ENCODE peak calls at places on chromosomes 7 and 10, in seven cellular contexts. X is GM12865, T is SK-N-SH, C is hepatocyte, L is mucosa of descending colon, I is fibroblast of lung, Y is lower lobe of right lung. F is an unnamed sample.

GRCh38 chr10:73439605-73440298 is 6.4 kb upstream of the MSS51 start:
- DNase-seq in I (peak), L (no peak), Y (no peak), T (no peak), X (no peak), C (no peak), F (no peak)

GRCh38 chr7:98949336-98950044 is 71.2 kb downstream of the TRRAP start:
- DNase-seq in T (no peak), I (no peak), C (no peak), X (no peak), Y (no peak), L (no peak), F (no peak)

GRCh38 chr10:59991661-59992060 is 85.3 kb upstream of the CCDC6 start:
- DNase-seq in X (peak), L (peak), T (no peak), I (peak), C (peak), Y (peak), F (peak)

GRCh38 chr7:43470110-43470509 is 112.8 kb upstream of the STK17A start:
- DNase-seq in L (no peak), I (no peak), X (no peak), C (no peak), T (no peak), Y (no peak), F (no peak)

GRCh38 chr10:93495654-93496321 is 624 bp upstream of the CEP55 start:
- DNase-seq in I (no peak), Y (no peak), C (peak), L (peak), T (peak), X (peak), F (peak)

GRCh38 chr7:7793921-7794320 is 75.5 kb upstream of the RPA3 start:
- DNase-seq in I (no peak), T (no peak), X (no peak), Y (no peak), L (no peak), C (no peak), F (no peak)

GRCh38 chr7:155963356-155963755 is 151.1 kb upstream of the SHH start:
- DNase-seq in Y (no peak), T (no peak), C (no peak), L (no peak), I (no peak), X (no peak), F (no peak)

GRCh38 chr10:62027841-62028501 is 126.5 kb downstream of the ARID5B start:
- DNase-seq in Y (no peak), L (no peak), T (no peak), I (no peak), X (no peak), C (peak), F (no peak)

GRCh38 chr7:111357691-111358090 is 204.6 kb downstream of the IMMP2L start:
- DNase-seq in Y (no peak), L (peak), C (no peak), X (no peak), I (peak), T (no peak), F (no peak)

GRCh38 chr7:10934292-10934691 is 39.4 kb upstream of the PHF14 start:
- DNase-seq in T (no peak), L (no peak), Y (no peak), X (no peak), C (no peak), I (peak), F (no peak)

GRCh38 chr7:10939911-10940747 is 33.5 kb upstream of the PHF14 start:
- DNase-seq in I (peak), Y (peak), T (peak), X (peak), C (peak), L (peak), F (peak)

GRCh38 chr7:10940748-10941358 is 32.8 kb upstream of the PHF14 start:
- DNase-seq in X (peak), I (no peak), T (peak), Y (no peak), C (peak), L (peak), F (no peak)

GRCh38 chr7:10939237-10939910 is 34.3 kb upstream of the PHF14 start:
- DNase-seq in I (no peak), Y (no peak), L (no peak), C (no peak), T (no peak), X (no peak), F (no peak)
- TF ChIP-seq CTCF in I (no peak), Y (no peak), L (no peak), C (no peak), T (no peak), X (no peak), F (no peak)

DNA sequence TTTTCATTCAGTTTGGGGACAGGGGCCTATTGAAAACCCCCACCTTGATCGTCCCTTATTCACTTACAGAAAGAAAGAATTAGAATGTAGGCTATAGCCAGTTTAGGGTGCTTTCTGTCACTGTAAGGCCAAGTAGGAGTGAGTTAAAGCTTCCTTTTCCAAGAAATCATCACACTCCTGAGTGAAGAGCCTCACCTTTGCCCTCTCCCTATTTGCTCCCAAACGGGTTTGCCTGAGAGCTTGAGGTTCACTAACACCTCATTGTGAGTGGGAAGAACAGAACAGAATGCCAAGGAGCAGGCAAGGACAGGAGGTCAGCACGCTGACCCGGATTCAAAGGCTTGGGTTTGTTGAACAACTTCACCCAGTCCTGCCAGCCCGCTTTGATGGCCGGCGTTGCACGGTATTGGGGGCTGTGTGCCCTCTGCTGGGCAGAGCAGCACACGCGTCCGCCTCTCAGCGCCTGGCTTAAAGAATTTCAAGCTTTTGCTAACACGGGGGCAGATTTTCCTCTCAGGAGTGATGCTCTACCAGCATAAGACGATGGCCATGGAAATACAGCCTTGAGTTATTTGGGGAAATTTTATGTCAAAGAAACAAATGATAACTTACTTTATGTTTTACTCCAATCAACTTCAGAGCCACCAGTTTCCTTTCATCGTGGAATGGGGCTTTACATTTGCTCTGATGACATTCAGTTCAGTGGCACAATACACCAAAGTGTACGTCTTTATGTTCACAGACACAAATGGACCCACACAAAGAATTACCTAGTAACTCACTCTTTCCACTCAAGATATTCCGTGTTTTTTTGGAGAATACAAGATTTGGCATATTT is 470.0 kb downstream of the SUGCT start:
- DNase-seq in T (peak), X (peak), C (peak), I (peak), Y (peak), L (peak), F (peak)
- TF ChIP-seq CTCF in T (peak), X (peak), C (peak), I (peak), Y (peak), L (peak), F (peak)

GRCh38 chr10:82377608-82378007 is 502.6 kb downstream of the NRG3 start:
- DNase-seq in T (no peak), C (peak), L (peak), I (peak), Y (no peak), X (peak), F (peak)
- TF ChIP-seq CTCF in T (peak), C (peak), L (no peak), I (no peak), Y (peak), X (no peak), F (peak)

GRCh38 chr10:13844651-13845050 is 257.9 kb downstream of the PRPF18 start:
- DNase-seq in I (peak), X (no peak), L (no peak), C (no peak), T (no peak), Y (no peak), F (no peak)
- TF ChIP-seq CTCF in I (no peak), X (no peak), L (no peak), C (no peak), T (no peak), Y (no peak), F (no peak)

DNA sequence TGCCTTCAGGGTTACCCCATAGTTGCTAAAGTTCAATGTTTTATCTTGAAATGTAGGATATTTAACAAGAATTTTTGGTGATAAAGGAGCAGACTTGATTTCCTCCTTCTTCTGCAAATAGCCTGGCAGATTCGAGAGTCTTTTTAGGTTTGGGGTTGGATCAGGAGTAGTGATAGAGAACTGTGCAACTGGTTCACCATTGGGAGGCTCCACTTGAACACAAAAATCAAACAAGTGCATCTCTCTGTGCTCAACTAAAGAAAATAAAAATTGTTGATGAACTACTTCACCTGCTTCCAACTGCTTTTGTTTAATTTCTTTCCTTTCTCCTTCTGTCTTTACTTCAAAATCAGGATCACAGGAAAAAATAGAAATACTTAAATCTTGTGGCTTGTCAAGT is 58.5 kb downstream of the MACC1 start:
- DNase-seq in C (no peak), T (no peak), L (peak), X (peak), Y (no peak), I (no peak), F (no peak)
- TF ChIP-seq CTCF in C (peak), T (peak), L (no peak), X (peak), Y (peak), I (peak), F (no peak)

DNA sequence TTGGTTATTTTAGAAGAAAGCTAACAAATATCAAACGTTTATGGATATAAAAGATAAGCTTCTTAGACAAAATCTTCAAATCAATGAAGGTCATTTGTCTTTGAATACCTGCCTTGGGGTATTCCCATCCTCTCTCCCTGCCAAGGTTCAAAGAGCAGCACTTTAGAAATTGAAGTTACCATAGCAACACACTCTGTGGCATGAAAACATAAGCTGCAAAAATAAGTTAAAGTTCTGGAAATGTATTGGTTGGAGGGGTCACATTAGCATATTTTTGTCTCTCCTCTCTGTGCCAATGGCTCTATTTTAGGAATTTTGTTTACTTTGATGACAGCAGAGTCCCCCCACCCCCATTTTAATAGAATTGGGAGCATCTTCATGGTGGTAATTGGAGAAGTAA is 12.0 kb downstream of the ECHDC3 start:
- DNase-seq in X (no peak), C (no peak), Y (no peak), L (no peak), T (no peak), I (no peak), F (no peak)
- TF ChIP-seq CTCF in X (no peak), C (no peak), Y (no peak), L (no peak), T (no peak), I (no peak), F (no peak)

GRCh38 chr10:4771554-4772201 is 54.3 kb upstream of the AKR1E2 start:
- DNase-seq in I (peak), X (no peak), Y (no peak), L (no peak), C (no peak), T (no peak), F (no peak)
- TF ChIP-seq CTCF in I (no peak), X (no peak), Y (no peak), L (no peak), C (no peak), T (no peak), F (no peak)

GRCh38 chr10:13613519-13613918 is 26.8 kb downstream of the PRPF18 start:
- DNase-seq in Y (no peak), X (peak), L (no peak), C (peak), T (peak), I (peak), F (no peak)
- TF ChIP-seq CTCF in Y (peak), X (peak), L (no peak), C (peak), T (peak), I (peak), F (no peak)